ENCODE peak calls at places on chromosomes 6 and 20, in six cellular contexts. One of them, this sample, is unnamed.
A peak's percentile ranks its signal among the peaks of the same experiment; 100 is the strongest.

GRCh38 chr6:22042713-22043112 is 254.1 kb downstream of the PRL start:
- DNase-seq in CD4-positive, CD25-positive, alpha-beta regulatory T cell: no peak
- DNase-seq in IMR-90: no peak
- DNase-seq in body of pancreas: peak; percentile 37
- DNase-seq in heart left ventricle: no peak
- DNase-seq in neuronal stem cell: no peak
- DNase-seq in this sample: no peak

GRCh38 chr6:43391448-43392031 is 22.1 kb upstream of the ZNF318 start:
- DNase-seq in IMR-90: no peak
- DNase-seq in heart left ventricle: no peak
- DNase-seq in neuronal stem cell: no peak
- DNase-seq in body of pancreas: no peak
- DNase-seq in CD4-positive, CD25-positive, alpha-beta regulatory T cell: peak; percentile 23
- DNase-seq in this sample: no peak

GRCh38 chr6:128479991-128480390 is 40.4 kb downstream of the PTPRK start:
- DNase-seq in CD4-positive, CD25-positive, alpha-beta regulatory T cell: no peak
- DNase-seq in body of pancreas: no peak
- DNase-seq in neuronal stem cell: no peak
- DNase-seq in heart left ventricle: no peak
- DNase-seq in IMR-90: no peak
- DNase-seq in this sample: no peak

GRCh38 chr6:115865914-115866313 is 194.8 kb downstream of the FRK start:
- DNase-seq in neuronal stem cell: no peak
- DNase-seq in heart left ventricle: no peak
- DNase-seq in IMR-90: no peak
- DNase-seq in body of pancreas: no peak
- DNase-seq in CD4-positive, CD25-positive, alpha-beta regulatory T cell: no peak
- DNase-seq in this sample: no peak

GRCh38 chr20:63536997-63537524 is at the start of gene PTK6:
- DNase-seq in body of pancreas: peak; percentile 53
- DNase-seq in IMR-90: no peak
- DNase-seq in CD4-positive, CD25-positive, alpha-beta regulatory T cell: no peak
- DNase-seq in heart left ventricle: no peak
- DNase-seq in neuronal stem cell: no peak
- DNase-seq in this sample: no peak

GRCh38 chr6:31541059-31541657 is 645 bp downstream of the DDX39B start:
- DNase-seq in body of pancreas: peak; percentile 58
- DNase-seq in IMR-90: peak; percentile 50
- DNase-seq in CD4-positive, CD25-positive, alpha-beta regulatory T cell: peak; percentile 66
- DNase-seq in neuronal stem cell: peak; percentile 29
- DNase-seq in heart left ventricle: peak; percentile 56
- DNase-seq in this sample: no peak

GRCh38 chr6:20584100-20584731 is 50.0 kb downstream of the CDKAL1 start:
- DNase-seq in CD4-positive, CD25-positive, alpha-beta regulatory T cell: no peak
- DNase-seq in neuronal stem cell: no peak
- DNase-seq in heart left ventricle: no peak
- DNase-seq in body of pancreas: no peak
- DNase-seq in IMR-90: no peak
- DNase-seq in this sample: no peak

GRCh38 chr6:75266716-75267291 is 17.8 kb downstream of the TMEM30A start:
- DNase-seq in heart left ventricle: no peak
- DNase-seq in neuronal stem cell: no peak
- DNase-seq in body of pancreas: no peak
- DNase-seq in CD4-positive, CD25-positive, alpha-beta regulatory T cell: no peak
- DNase-seq in IMR-90: peak; percentile 76
- DNase-seq in this sample: no peak

GRCh38 chr6:72784581-72784980 is 162.7 kb downstream of the KCNQ5 start:
- DNase-seq in neuronal stem cell: no peak
- DNase-seq in heart left ventricle: no peak
- DNase-seq in IMR-90: peak; percentile 65
- DNase-seq in CD4-positive, CD25-positive, alpha-beta regulatory T cell: no peak
- DNase-seq in body of pancreas: no peak
- DNase-seq in this sample: no peak

GRCh38 chr6:22222469-22222868 is 74.4 kb downstream of the PRL start:
- DNase-seq in CD4-positive, CD25-positive, alpha-beta regulatory T cell: no peak
- DNase-seq in neuronal stem cell: peak; percentile 15
- DNase-seq in IMR-90: no peak
- DNase-seq in body of pancreas: no peak
- DNase-seq in heart left ventricle: no peak
- DNase-seq in this sample: no peak

GRCh38 chr6:107340881-107341280 is 118.5 kb downstream of the PDSS2 start:
- DNase-seq in body of pancreas: no peak
- DNase-seq in CD4-positive, CD25-positive, alpha-beta regulatory T cell: no peak
- DNase-seq in neuronal stem cell: no peak
- DNase-seq in IMR-90: no peak
- DNase-seq in heart left ventricle: no peak
- DNase-seq in this sample: no peak

GRCh38 chr20:56247954-56248782 is at the start of gene MC3R:
- DNase-seq in IMR-90: peak; percentile 30
- DNase-seq in CD4-positive, CD25-positive, alpha-beta regulatory T cell: no peak
- DNase-seq in body of pancreas: peak; percentile 73
- DNase-seq in heart left ventricle: no peak
- DNase-seq in neuronal stem cell: peak; percentile 38
- DNase-seq in this sample: peak; percentile 3

GRCh38 chr6:149864578-149865535 is 698 bp upstream of the LRP11 start:
- DNase-seq in neuronal stem cell: peak; percentile 39
- DNase-seq in IMR-90: peak; percentile 77
- DNase-seq in body of pancreas: peak; percentile 68
- DNase-seq in CD4-positive, CD25-positive, alpha-beta regulatory T cell: no peak
- DNase-seq in heart left ventricle: no peak
- DNase-seq in this sample: no peak

GRCh38 chr20:50509923-50510705 is at the start of gene PTPN1:
- DNase-seq in neuronal stem cell: peak; percentile 99
- DNase-seq in heart left ventricle: peak; percentile 99
- DNase-seq in CD4-positive, CD25-positive, alpha-beta regulatory T cell: peak; percentile 98
- DNase-seq in body of pancreas: peak; percentile 99
- DNase-seq in IMR-90: peak; percentile 99
- DNase-seq in this sample: peak; percentile 92

GRCh38 chr6:35463292-35463691 is 4.9 kb upstream of the RPL10A start:
- DNase-seq in neuronal stem cell: no peak
- DNase-seq in body of pancreas: no peak
- DNase-seq in CD4-positive, CD25-positive, alpha-beta regulatory T cell: no peak
- DNase-seq in heart left ventricle: no peak
- DNase-seq in IMR-90: no peak
- DNase-seq in this sample: no peak

GRCh38 chr20:20003088-20003954 is 13.8 kb upstream of the NAA20 start:
- DNase-seq in body of pancreas: peak; percentile 78
- DNase-seq in CD4-positive, CD25-positive, alpha-beta regulatory T cell: no peak
- DNase-seq in heart left ventricle: peak; percentile 55
- DNase-seq in IMR-90: peak; percentile 40
- DNase-seq in neuronal stem cell: no peak
- DNase-seq in this sample: no peak

GRCh38 chr6:24273471-24273870 is 84.4 kb downstream of the DCDC2 start:
- DNase-seq in neuronal stem cell: no peak
- DNase-seq in IMR-90: peak; percentile 17
- DNase-seq in heart left ventricle: no peak
- DNase-seq in body of pancreas: no peak
- DNase-seq in CD4-positive, CD25-positive, alpha-beta regulatory T cell: no peak
- DNase-seq in this sample: peak; percentile 26

GRCh38 chr20:50446351-50447101 is 63.7 kb upstream of the PTPN1 start:
- DNase-seq in body of pancreas: no peak
- DNase-seq in heart left ventricle: no peak
- DNase-seq in IMR-90: no peak
- DNase-seq in neuronal stem cell: no peak
- DNase-seq in CD4-positive, CD25-positive, alpha-beta regulatory T cell: no peak
- DNase-seq in this sample: no peak

GRCh38 chr6:4388675-4389074 is 253.3 kb upstream of the ECI2 start:
- DNase-seq in body of pancreas: no peak
- DNase-seq in IMR-90: no peak
- DNase-seq in neuronal stem cell: peak; percentile 11
- DNase-seq in heart left ventricle: no peak
- DNase-seq in CD4-positive, CD25-positive, alpha-beta regulatory T cell: no peak
- DNase-seq in this sample: no peak

GRCh38 chr6:107832146-107833056 is 8.3 kb upstream of the SCML4 start:
- DNase-seq in heart left ventricle: no peak
- DNase-seq in neuronal stem cell: no peak
- DNase-seq in body of pancreas: no peak
- DNase-seq in IMR-90: no peak
- DNase-seq in CD4-positive, CD25-positive, alpha-beta regulatory T cell: no peak
- DNase-seq in this sample: no peak

GRCh38 chr6:134060491-134061106 is 8.2 kb upstream of the SLC2A12 start:
- DNase-seq in neuronal stem cell: no peak
- DNase-seq in CD4-positive, CD25-positive, alpha-beta regulatory T cell: no peak
- DNase-seq in IMR-90: peak; percentile 79
- DNase-seq in body of pancreas: no peak
- DNase-seq in heart left ventricle: no peak
- DNase-seq in this sample: no peak

GRCh38 chr6:1797801-1798200 is 188.1 kb downstream of the FOXC1 start:
- DNase-seq in heart left ventricle: no peak
- DNase-seq in IMR-90: peak; percentile 44
- DNase-seq in CD4-positive, CD25-positive, alpha-beta regulatory T cell: no peak
- DNase-seq in body of pancreas: no peak
- DNase-seq in neuronal stem cell: no peak
- DNase-seq in this sample: no peak

GRCh38 chr6:35833534-35833933 is 28.4 kb downstream of the LHFPL5 start:
- DNase-seq in IMR-90: peak; percentile 55
- DNase-seq in neuronal stem cell: no peak
- DNase-seq in body of pancreas: no peak
- DNase-seq in CD4-positive, CD25-positive, alpha-beta regulatory T cell: no peak
- DNase-seq in heart left ventricle: no peak
- DNase-seq in this sample: no peak

GRCh38 chr6:73954843-73955242 is 258.8 kb downstream of the CD109 start:
- DNase-seq in body of pancreas: no peak
- DNase-seq in IMR-90: no peak
- DNase-seq in heart left ventricle: no peak
- DNase-seq in neuronal stem cell: no peak
- DNase-seq in CD4-positive, CD25-positive, alpha-beta regulatory T cell: no peak
- DNase-seq in this sample: no peak

GRCh38 chr6:20533746-20534294 is 437 bp upstream of the CDKAL1 start:
- DNase-seq in neuronal stem cell: no peak
- DNase-seq in heart left ventricle: no peak
- DNase-seq in body of pancreas: no peak
- DNase-seq in IMR-90: no peak
- DNase-seq in CD4-positive, CD25-positive, alpha-beta regulatory T cell: no peak
- DNase-seq in this sample: no peak

GRCh38 chr6:5723905-5724691 is 282.6 kb downstream of the NRN1 start:
- DNase-seq in CD4-positive, CD25-positive, alpha-beta regulatory T cell: no peak
- DNase-seq in body of pancreas: peak; percentile 29
- DNase-seq in heart left ventricle: peak; percentile 41
- DNase-seq in neuronal stem cell: no peak
- DNase-seq in IMR-90: no peak
- DNase-seq in this sample: no peak

GRCh38 chr6:30883743-30884520 is at the start of gene DDR1:
- DNase-seq in heart left ventricle: peak; percentile 84
- DNase-seq in IMR-90: peak; percentile 54
- DNase-seq in CD4-positive, CD25-positive, alpha-beta regulatory T cell: peak; percentile 45
- DNase-seq in neuronal stem cell: peak; percentile 43
- DNase-seq in body of pancreas: peak; percentile 85
- DNase-seq in this sample: no peak

GRCh38 chr6:35240838-35241801 is 18.4 kb upstream of the ZNF76 start:
- DNase-seq in heart left ventricle: peak; percentile 67
- DNase-seq in neuronal stem cell: peak; percentile 74
- DNase-seq in CD4-positive, CD25-positive, alpha-beta regulatory T cell: peak; percentile 51
- DNase-seq in IMR-90: peak; percentile 44
- DNase-seq in body of pancreas: peak; percentile 70
- DNase-seq in this sample: no peak

DNA sequence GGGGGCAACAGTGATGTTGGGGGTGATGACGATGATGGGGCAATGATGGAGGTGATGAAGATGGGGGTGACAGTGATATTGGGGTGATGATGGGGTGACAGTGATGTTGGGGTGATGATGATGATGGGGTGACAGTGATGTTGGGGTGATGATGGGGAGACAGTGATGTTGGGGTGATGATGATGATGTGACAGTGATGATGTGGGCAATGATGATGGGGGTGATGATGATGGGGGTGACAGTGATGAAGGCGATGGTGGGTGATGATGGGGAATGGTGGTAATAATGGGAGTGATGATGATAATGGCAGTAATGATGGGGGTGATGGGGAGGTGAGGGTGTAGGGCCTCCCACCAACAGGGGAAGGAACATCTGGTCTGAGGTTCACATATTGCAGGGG is 150.6 kb downstream of the ERMARD start:
- DNase-seq in body of pancreas: no peak
- DNase-seq in heart left ventricle: no peak
- DNase-seq in neuronal stem cell: no peak
- DNase-seq in IMR-90: no peak
- DNase-seq in CD4-positive, CD25-positive, alpha-beta regulatory T cell: no peak
- DNase-seq in this sample: no peak
- H3K27ac ChIP-seq in body of pancreas: no peak overlapping the region
- H3K27ac ChIP-seq in heart left ventricle: no peak overlapping the region
- H3K27ac ChIP-seq in neuronal stem cell: no peak overlapping the region
- H3K27ac ChIP-seq in IMR-90: no peak overlapping the region
- H3K27ac ChIP-seq in CD4-positive, CD25-positive, alpha-beta regulatory T cell: no peak overlapping the region
- H3K27ac ChIP-seq in this sample: no peak overlapping the region

GRCh38 chr6:46129301-46129633 is 522 bp upstream of the ENPP4 start:
- DNase-seq in CD4-positive, CD25-positive, alpha-beta regulatory T cell: no peak
- DNase-seq in neuronal stem cell: no peak
- DNase-seq in heart left ventricle: no peak
- DNase-seq in body of pancreas: no peak
- DNase-seq in IMR-90: no peak
- DNase-seq in this sample: no peak
- H3K27ac ChIP-seq in CD4-positive, CD25-positive, alpha-beta regulatory T cell: peak overlapping the region; percentile 59
- H3K27ac ChIP-seq in neuronal stem cell: no peak overlapping the region
- H3K27ac ChIP-seq in heart left ventricle: peak overlapping the region; percentile 31
- H3K27ac ChIP-seq in body of pancreas: peak overlapping the region; percentile 79
- H3K27ac ChIP-seq in IMR-90: no peak overlapping the region
- H3K27ac ChIP-seq in this sample: no peak overlapping the region

GRCh38 chr6:13398421-13398994 is 70.2 kb upstream of the TBC1D7 start:
- DNase-seq in CD4-positive, CD25-positive, alpha-beta regulatory T cell: no peak
- DNase-seq in neuronal stem cell: peak; percentile 23
- DNase-seq in IMR-90: no peak
- DNase-seq in heart left ventricle: no peak
- DNase-seq in body of pancreas: no peak
- DNase-seq in this sample: no peak
- H3K27ac ChIP-seq in CD4-positive, CD25-positive, alpha-beta regulatory T cell: no peak overlapping the region
- H3K27ac ChIP-seq in neuronal stem cell: no peak overlapping the region
- H3K27ac ChIP-seq in IMR-90: no peak overlapping the region
- H3K27ac ChIP-seq in heart left ventricle: no peak overlapping the region
- H3K27ac ChIP-seq in body of pancreas: no peak overlapping the region
- H3K27ac ChIP-seq in this sample: peak overlapping the region; percentile 51

GRCh38 chr20:460180-460579 is 2.2 kb downstream of the TBC1D20 start:
- DNase-seq in neuronal stem cell: no peak
- DNase-seq in IMR-90: no peak
- DNase-seq in CD4-positive, CD25-positive, alpha-beta regulatory T cell: no peak
- DNase-seq in body of pancreas: no peak
- DNase-seq in heart left ventricle: no peak
- DNase-seq in this sample: no peak

GRCh38 chr20:458766-459165 is 3.6 kb downstream of the TBC1D20 start:
- DNase-seq in body of pancreas: no peak
- DNase-seq in CD4-positive, CD25-positive, alpha-beta regulatory T cell: no peak
- DNase-seq in heart left ventricle: no peak
- DNase-seq in neuronal stem cell: no peak
- DNase-seq in IMR-90: no peak
- DNase-seq in this sample: no peak

GRCh38 chr20:460707-461106 is 1.6 kb downstream of the TBC1D20 start:
- DNase-seq in IMR-90: no peak
- DNase-seq in body of pancreas: no peak
- DNase-seq in heart left ventricle: no peak
- DNase-seq in CD4-positive, CD25-positive, alpha-beta regulatory T cell: no peak
- DNase-seq in neuronal stem cell: no peak
- DNase-seq in this sample: no peak

DNA sequence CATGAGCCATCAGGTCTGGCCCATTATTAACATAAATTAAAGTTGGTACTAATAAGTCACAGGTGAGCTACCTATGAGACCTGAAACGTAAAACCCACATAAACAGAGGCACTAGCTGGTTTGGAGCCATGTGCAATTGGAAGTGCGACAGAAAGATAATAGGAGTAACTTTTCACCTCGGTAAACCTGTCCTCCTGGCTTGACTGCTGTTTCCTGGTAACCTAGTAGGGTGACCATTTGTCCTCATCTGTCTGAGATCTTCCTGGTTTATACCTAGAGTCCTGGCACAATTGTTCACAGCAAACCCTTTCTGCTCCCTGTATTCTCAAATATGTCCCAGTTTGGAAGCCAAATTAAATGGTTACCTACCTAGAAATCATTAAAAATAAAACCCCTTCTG is 7.4 kb downstream of the TBC1D20 start:
- DNase-seq in CD4-positive, CD25-positive, alpha-beta regulatory T cell: no peak
- DNase-seq in IMR-90: no peak
- DNase-seq in neuronal stem cell: no peak
- DNase-seq in heart left ventricle: no peak
- DNase-seq in body of pancreas: no peak
- DNase-seq in this sample: no peak
- H3K27ac ChIP-seq in CD4-positive, CD25-positive, alpha-beta regulatory T cell: no peak overlapping the region
- H3K27ac ChIP-seq in IMR-90: no peak overlapping the region
- H3K27ac ChIP-seq in neuronal stem cell: no peak overlapping the region
- H3K27ac ChIP-seq in heart left ventricle: no peak overlapping the region
- H3K27ac ChIP-seq in body of pancreas: no peak overlapping the region
- H3K27ac ChIP-seq in this sample: no peak overlapping the region

This sample was measured in epithelial cell of prostate.